ENCODE peak calls at places on chromosomes 7 and 10, in five cellular contexts. P is bronchial epithelial cell; N is epithelial cell of prostate; B is HEK293T; S is CD8-positive, alpha-beta memory T cell. X is an unnamed sample.

GRCh38 chr7:55144333-55144954 is 125.6 kb downstream of the EGFR start:
- DNase-seq in N (no peak), B (peak; percentile 16), S (no peak), P (no peak), X (no peak)

GRCh38 chr10:12241810-12242529 is 46.0 kb downstream of the CDC123 start:
- DNase-seq in S (no peak), B (no peak), P (peak; percentile 92), N (no peak), X (no peak)

GRCh38 chr10:24707445-24707844 is 16.2 kb downstream of the ARHGAP21 start:
- DNase-seq in N (no peak), S (no peak), P (peak; percentile 79), B (no peak), X (no peak)

GRCh38 chr7:132049462-132050304 is 493.3 kb upstream of the PODXL start:
- DNase-seq in N (no peak), S (no peak), P (peak; percentile 32), B (peak; percentile 52), X (no peak)

GRCh38 chr10:86018735-86019058 is 347.9 kb downstream of the GRID1 start:
- DNase-seq in N (no peak), P (no peak), S (no peak), B (no peak), X (no peak)

GRCh38 chr7:34087892-34088891 is 182.9 kb downstream of the BMPER start:
- DNase-seq in P (peak; percentile 45), B (peak; percentile 66), S (no peak), N (no peak), X (no peak)

GRCh38 chr7:131072505-131073091 is 255.1 kb upstream of the MKLN1 start:
- DNase-seq in S (no peak), N (no peak), P (peak; percentile 35), B (no peak), X (no peak)

GRCh38 chr7:106767073-106767472 is 98.0 kb upstream of the PIK3CG start:
- DNase-seq in P (no peak), S (no peak), B (no peak), N (no peak), X (no peak)

GRCh38 chr7:18706648-18707047 is 211.1 kb downstream of the HDAC9 start:
- DNase-seq in S (no peak), B (no peak), P (no peak), N (no peak), X (no peak)

GRCh38 chr10:48469516-48470020 is 135.3 kb downstream of the ARHGAP22 start:
- DNase-seq in P (no peak), N (no peak), S (no peak), B (no peak), X (no peak)

GRCh38 chr7:149743481-149743880 is 29.9 kb downstream of the ZNF467 start:
- DNase-seq in P (no peak), N (no peak), S (no peak), B (no peak), X (no peak)

GRCh38 chr7:93092757-93093370 is 24.9 kb downstream of the SAMD9 start:
- DNase-seq in S (no peak), B (peak; percentile 7), N (no peak), P (peak; percentile 69), X (no peak)

GRCh38 chr7:132326878-132327589 is 249.2 kb downstream of the PLXNA4 start:
- DNase-seq in S (no peak), N (no peak), P (no peak), B (no peak), X (no peak)

GRCh38 chr10:30819306-30820190 is 190.0 kb upstream of the LYZL2 start:
- DNase-seq in S (no peak), B (no peak), P (no peak), N (no peak), X (no peak)

GRCh38 chr7:66359656-66360211 is 154.6 kb downstream of the TPST1 start:
- DNase-seq in N (peak; percentile 67), S (no peak), B (no peak), P (peak; percentile 94), X (no peak)

GRCh38 chr7:42678315-42678714 is 233.6 kb downstream of the C7orf25 start:
- DNase-seq in B (no peak), N (no peak), P (no peak), S (no peak), X (no peak)

GRCh38 chr7:138008588-138009349 is 6.9 kb upstream of the CREB3L2 start:
- DNase-seq in N (no peak), B (peak; percentile 71), S (peak; percentile 47), P (peak; percentile 46), X (peak; percentile 13)

GRCh38 chr7:68529221-68529620 is 1069.1 kb upstream of the AUTS2 start:
- DNase-seq in N (no peak), P (no peak), B (no peak), S (no peak), X (no peak)

GRCh38 chr7:43757073-43757720 is 1.3 kb upstream of the BLVRA start:
- DNase-seq in P (no peak), N (no peak), B (no peak), S (no peak), X (no peak)

GRCh38 chr10:33621143-33621542 is 286.7 kb upstream of the NRP1 start:
- DNase-seq in N (no peak), B (no peak), P (no peak), S (no peak), X (no peak)

GRCh38 chr7:157517782-157518513 is 181.1 kb downstream of the DNAJB6 start:
- DNase-seq in P (no peak), B (no peak), N (no peak), S (no peak), X (no peak)

GRCh38 chr7:16428672-16429071 is 7.3 kb upstream of the CRPPA start:
- DNase-seq in S (no peak), N (no peak), B (no peak), P (peak; percentile 55), X (no peak)

GRCh38 chr10:4260483-4260882 is 475.5 kb upstream of the KLF6 start:
- DNase-seq in S (no peak), P (peak; percentile 59), B (no peak), N (no peak), X (no peak)

GRCh38 chr10:27383595-27384542 is 120.2 kb upstream of the RAB18 start:
- DNase-seq in N (peak; percentile 75), B (no peak), P (peak; percentile 98), S (no peak), X (no peak)

X was measured in CD4-positive, alpha-beta T cell.